ENCODE peak calls at places on chromosomes 5 and 9, in nine cellular contexts. I, T, C, A, P, U, Z, R and G are unnamed samples.

GRCh38 chr5:76855961-76856360 is 6.1 kb downstream of the S100Z start:
- DNase-seq in C (no peak), Z (no peak), T (no peak), R (peak; percentile 5), A (no peak), I (peak; percentile 65), P (no peak), U (no peak), G (peak; percentile 79)

GRCh38 chr5:104890767-104891166 is 1328.2 kb upstream of the NUDT12 start:
- DNase-seq in R (no peak), C (no peak), I (no peak), Z (no peak), A (no peak), P (no peak), T (no peak), U (no peak), G (no peak)

GRCh38 chr5:15376803-15377202 is 123.2 kb upstream of the FBXL7 start:
- DNase-seq in I (no peak), A (no peak), U (no peak), C (no peak), Z (no peak), P (no peak), R (no peak), T (no peak), G (no peak)

GRCh38 chr9:95268681-95269080 is 48.8 kb downstream of the FANCC start:
- DNase-seq in Z (peak; percentile 77), A (peak; percentile 10), R (no peak), P (no peak), T (no peak), U (no peak), I (peak; percentile 24), C (no peak), G (no peak)

GRCh38 chr5:134511796-134512660 is 13.4 kb upstream of the JADE2 start:
- DNase-seq in U (no peak), Z (peak; percentile 57), P (no peak), I (no peak), T (peak; percentile 92), A (no peak), R (peak; percentile 9), C (no peak), G (no peak)

GRCh38 chr5:115796656-115797055 is 19.8 kb downstream of the CDO1 start:
- DNase-seq in Z (no peak), U (no peak), P (no peak), C (no peak), R (no peak), I (no peak), A (no peak), T (no peak), G (no peak)

GRCh38 chr5:11166906-11167305 is 405.9 kb upstream of the DAP start:
- DNase-seq in I (no peak), U (peak; percentile 25), T (no peak), P (no peak), R (no peak), C (no peak), A (no peak), Z (no peak), G (no peak)

GRCh38 chr5:29113516-29113915 is 2075.1 kb upstream of the CDH9 start:
- DNase-seq in R (no peak), C (no peak), I (no peak), P (no peak), T (no peak), U (no peak), Z (no peak), A (no peak), G (no peak)

GRCh38 chr5:80959138-80959537 is 1.0 kb upstream of the RASGRF2 start:
- DNase-seq in A (no peak), C (no peak), T (no peak), Z (no peak), R (no peak), I (no peak), P (no peak), U (no peak), G (no peak)

GRCh38 chr5:80961376-80962281 is 1.5 kb downstream of the RASGRF2 start:
- DNase-seq in C (peak; percentile 9), A (no peak), T (no peak), Z (peak; percentile 3), R (no peak), P (no peak), I (no peak), U (no peak), G (no peak)

GRCh38 chr5:80959768-80960442 is at the start of gene RASGRF2:
- DNase-seq in I (no peak), C (peak; percentile 49), P (peak; percentile 61), T (no peak), A (no peak), U (no peak), R (no peak), Z (peak; percentile 54), G (no peak)

GRCh38 chr5:80962630-80963520 is 2.7 kb downstream of the RASGRF2 start:
- DNase-seq in Z (no peak), C (no peak), A (no peak), R (no peak), T (no peak), P (no peak), I (no peak), U (no peak), G (no peak)

GRCh38 chr5:80960531-80961375 is 590 bp downstream of the RASGRF2 start:
- DNase-seq in I (no peak), C (peak; percentile 29), Z (peak; percentile 41), U (no peak), A (no peak), T (no peak), R (no peak), P (peak; percentile 48), G (no peak)
- H3K4me3 ChIP-seq in I (no peak overlapping the region), C (peak overlapping the region; percentile 76), Z (peak overlapping the region; percentile 15), U (peak overlapping the region; percentile 73), A (no peak overlapping the region), T (peak overlapping the region; percentile 2), R (peak overlapping the region; percentile 54), P (peak overlapping the region; percentile 63), G (no peak overlapping the region)

DNA sequence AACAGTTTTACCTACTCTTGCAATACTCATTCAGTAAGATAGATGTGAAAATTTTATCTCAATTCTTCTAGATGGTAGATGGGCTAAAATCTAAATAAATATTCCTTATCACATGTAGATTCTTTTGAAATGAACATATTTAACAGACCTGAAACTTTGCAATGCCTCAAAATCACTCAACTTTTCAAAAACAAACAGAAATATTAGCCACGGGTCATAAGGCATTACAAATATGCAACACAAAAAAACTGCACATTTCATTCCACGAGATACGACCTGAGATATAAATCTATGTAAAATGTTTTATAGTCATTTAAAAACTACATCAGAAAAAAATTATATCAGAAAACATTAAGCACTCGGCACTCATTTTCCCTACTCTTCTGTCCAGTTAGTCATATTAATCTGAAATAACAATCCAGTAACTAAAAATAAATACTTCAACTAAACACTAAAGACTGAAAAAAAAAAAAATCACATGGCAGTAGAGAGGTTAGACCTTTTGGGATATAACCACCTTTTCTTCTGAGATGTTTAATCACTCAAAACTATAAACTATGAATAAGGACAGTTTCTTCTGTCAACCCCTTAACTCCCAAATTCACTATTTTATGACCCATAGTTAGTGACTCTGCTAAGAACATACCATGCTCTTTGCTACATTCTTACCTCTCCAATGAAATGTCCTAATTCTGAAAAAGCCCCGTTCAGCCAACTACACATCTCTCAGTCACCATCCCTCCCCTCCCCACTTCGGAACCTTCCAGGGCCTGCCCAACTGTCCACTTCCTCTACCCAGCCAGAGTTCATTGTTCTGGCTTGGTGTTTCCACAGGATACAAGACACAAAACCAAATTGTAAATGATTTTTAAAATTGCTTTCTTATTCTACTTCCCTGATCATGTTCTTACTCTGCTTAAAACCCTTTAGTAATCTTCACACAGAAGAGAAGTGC is 6.4 kb downstream of the HOMER1 start:
- DNase-seq in U (no peak), P (no peak), C (no peak), T (no peak), I (no peak), Z (no peak), A (no peak), R (no peak), G (no peak)
- H3K4me3 ChIP-seq in U (no peak overlapping the region), P (no peak overlapping the region), C (no peak overlapping the region), T (no peak overlapping the region), I (no peak overlapping the region), Z (no peak overlapping the region), A (no peak overlapping the region), R (no peak overlapping the region), G (no peak overlapping the region)

GRCh38 chr5:172521338-172521932 is 67.1 kb upstream of the SH3PXD2B start:
- DNase-seq in T (no peak), I (no peak), U (no peak), R (no peak), P (no peak), Z (no peak), A (no peak), C (no peak), G (no peak)

GRCh38 chr5:172527559-172527958 is 73.2 kb upstream of the SH3PXD2B start:
- DNase-seq in I (no peak), R (no peak), U (no peak), T (no peak), P (no peak), Z (no peak), C (no peak), A (no peak), G (no peak)

GRCh38 chr5:172523146-172523745 is 68.9 kb upstream of the SH3PXD2B start:
- DNase-seq in R (no peak), I (no peak), P (peak; percentile 33), C (no peak), Z (no peak), U (no peak), T (peak; percentile 61), A (no peak), G (no peak)

GRCh38 chr5:172525633-172526360 is 71.5 kb upstream of the SH3PXD2B start:
- DNase-seq in P (peak; percentile 35), Z (no peak), U (no peak), A (no peak), I (no peak), T (peak; percentile 31), C (no peak), R (no peak), G (no peak)

DNA sequence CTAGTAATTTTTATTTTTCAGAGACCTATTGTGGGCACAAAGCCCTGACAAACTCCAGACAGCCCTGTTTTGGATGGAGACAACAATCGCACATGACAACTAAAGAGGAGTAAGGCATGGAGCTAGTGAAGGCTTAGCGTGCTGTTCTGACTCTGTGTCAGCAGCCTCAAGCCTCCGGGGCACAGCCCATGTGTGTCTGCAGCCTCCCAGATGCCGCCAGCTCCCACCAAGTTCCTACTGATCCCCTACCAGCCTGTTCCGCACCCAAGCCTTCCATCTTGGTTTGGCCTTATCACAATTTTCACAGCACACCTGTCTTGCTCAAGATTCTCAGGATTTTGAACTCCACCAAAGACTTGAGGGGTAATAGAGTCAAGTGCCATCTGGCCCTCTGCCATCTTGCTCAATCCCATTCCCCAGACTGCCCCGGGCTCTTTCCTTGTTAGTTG is 70.3 kb upstream of the SH3PXD2B start:
- DNase-seq in T (peak; percentile 63), U (no peak), R (no peak), Z (no peak), C (no peak), I (no peak), A (no peak), P (peak; percentile 26), G (no peak)
- H3K4me3 ChIP-seq in T (no peak overlapping the region), U (no peak overlapping the region), R (no peak overlapping the region), Z (no peak overlapping the region), C (no peak overlapping the region), I (no peak overlapping the region), A (no peak overlapping the region), P (no peak overlapping the region), G (no peak overlapping the region)

GRCh38 chr5:113693205-113693553 is 179.7 kb downstream of the YTHDC2 start:
- DNase-seq in C (peak; percentile 69), Z (peak; percentile 21), T (no peak), A (no peak), R (no peak), I (no peak), P (no peak), U (no peak), G (no peak)

GRCh38 chr5:113693621-113694130 is 180.2 kb downstream of the YTHDC2 start:
- DNase-seq in A (no peak), T (no peak), I (no peak), P (no peak), R (no peak), Z (no peak), U (no peak), C (no peak), G (no peak)

DNA sequence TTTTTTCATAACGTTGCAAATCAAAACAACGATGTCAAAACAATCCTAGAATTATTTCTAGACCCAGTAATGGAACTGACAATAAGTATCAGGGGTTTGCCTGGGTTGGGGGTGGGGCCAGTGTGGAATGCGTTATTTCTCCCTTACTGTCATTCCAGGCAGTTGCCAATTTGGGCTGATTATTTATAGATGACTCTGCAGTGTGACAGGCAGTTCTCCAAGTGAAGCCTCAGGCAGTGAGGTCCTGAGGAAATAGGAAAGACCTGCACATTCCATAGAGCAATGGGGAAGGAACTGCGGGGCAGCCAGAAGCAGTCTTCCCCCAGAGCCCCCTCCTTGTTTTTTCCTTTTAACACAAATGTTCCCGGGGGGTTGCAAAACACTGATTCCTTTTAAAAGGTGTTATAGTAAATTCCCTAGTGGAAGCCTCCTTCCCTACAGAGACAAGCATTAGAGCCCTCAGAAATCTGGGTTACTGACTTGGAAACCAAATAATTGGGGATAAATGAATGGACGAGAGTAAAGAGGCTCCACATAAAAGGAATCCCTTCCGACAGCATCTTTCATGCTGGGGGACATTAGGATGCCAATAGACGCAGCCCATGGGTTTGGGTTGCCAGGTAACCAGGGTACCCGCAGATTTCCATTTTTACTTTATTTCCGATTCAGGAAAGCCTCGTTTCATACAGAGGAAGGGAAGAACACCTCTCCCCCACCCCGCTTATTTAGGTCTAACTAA is 179.1 kb downstream of the YTHDC2 start:
- DNase-seq in P (no peak), I (no peak), T (no peak), A (no peak), Z (peak; percentile 30), U (no peak), C (peak; percentile 54), R (no peak), G (no peak)
- H3K4me3 ChIP-seq in P (no peak overlapping the region), I (no peak overlapping the region), T (no peak overlapping the region), A (no peak overlapping the region), Z (no peak overlapping the region), U (no peak overlapping the region), C (peak overlapping the region; percentile 13), R (no peak overlapping the region), G (no peak overlapping the region)